ENCODE peak calls at places on chromosomes 2 and 18, in four cellular contexts. O is cardiac muscle cell; R is mammary epithelial cell; P is CD4-positive, alpha-beta T cell. U is an unnamed sample.

GRCh38 chr2:25972049-25972823 is 10.1 kb downstream of the KIF3C start:
- DNase-seq in O (no peak), R (peak; percentile 77), P (no peak), U (no peak)

GRCh38 chr2:9690252-9690651 is 59.5 kb upstream of the YWHAQ start:
- DNase-seq in O (no peak), R (peak; percentile 36), P (no peak), U (no peak)

GRCh38 chr2:200538139-200538538 is 12.1 kb downstream of the SGO2 start:
- DNase-seq in O (no peak), R (no peak), P (no peak), U (no peak)

GRCh38 chr2:39919511-39920317 is 140.7 kb upstream of the THUMPD2 start:
- DNase-seq in O (no peak), R (no peak), P (no peak), U (no peak)

GRCh38 chr2:105712166-105712915 is 32.4 kb upstream of the NCK2 start:
- DNase-seq in O (no peak), R (peak; percentile 35), P (no peak), U (no peak)

GRCh38 chr2:160474891-160475795 is 18.5 kb downstream of the RBMS1 start:
- DNase-seq in O (no peak), R (no peak), P (no peak), U (no peak)

GRCh38 chr2:19538411-19538963 is 180.1 kb upstream of the OSR1 start:
- DNase-seq in O (no peak), R (peak; percentile 99), P (no peak), U (peak; percentile 96)

GRCh38 chr2:147846382-147847081 is 1.7 kb downstream of the ACVR2A start:
- DNase-seq in O (no peak), R (peak; percentile 29), P (no peak), U (no peak)

GRCh38 chr2:45895477-45895876 is 244.0 kb downstream of the PRKCE start:
- DNase-seq in O (no peak), R (no peak), P (no peak), U (no peak)

GRCh38 chr2:27079233-27080139 is 1.1 kb downstream of the EMILIN1 start:
- DNase-seq in O (no peak), R (no peak), P (no peak), U (no peak)

GRCh38 chr2:6828299-6828584 is 37.5 kb downstream of the CMPK2 start:
- DNase-seq in O (no peak), R (no peak), P (no peak), U (no peak)

GRCh38 chr2:79580175-79580574 is 67.3 kb downstream of the CTNNA2 start:
- DNase-seq in O (no peak), R (no peak), P (no peak), U (no peak)
- TF ChIP-seq CTCF in O (no peak), R (no peak), P (no peak), U (no peak)

DNA sequence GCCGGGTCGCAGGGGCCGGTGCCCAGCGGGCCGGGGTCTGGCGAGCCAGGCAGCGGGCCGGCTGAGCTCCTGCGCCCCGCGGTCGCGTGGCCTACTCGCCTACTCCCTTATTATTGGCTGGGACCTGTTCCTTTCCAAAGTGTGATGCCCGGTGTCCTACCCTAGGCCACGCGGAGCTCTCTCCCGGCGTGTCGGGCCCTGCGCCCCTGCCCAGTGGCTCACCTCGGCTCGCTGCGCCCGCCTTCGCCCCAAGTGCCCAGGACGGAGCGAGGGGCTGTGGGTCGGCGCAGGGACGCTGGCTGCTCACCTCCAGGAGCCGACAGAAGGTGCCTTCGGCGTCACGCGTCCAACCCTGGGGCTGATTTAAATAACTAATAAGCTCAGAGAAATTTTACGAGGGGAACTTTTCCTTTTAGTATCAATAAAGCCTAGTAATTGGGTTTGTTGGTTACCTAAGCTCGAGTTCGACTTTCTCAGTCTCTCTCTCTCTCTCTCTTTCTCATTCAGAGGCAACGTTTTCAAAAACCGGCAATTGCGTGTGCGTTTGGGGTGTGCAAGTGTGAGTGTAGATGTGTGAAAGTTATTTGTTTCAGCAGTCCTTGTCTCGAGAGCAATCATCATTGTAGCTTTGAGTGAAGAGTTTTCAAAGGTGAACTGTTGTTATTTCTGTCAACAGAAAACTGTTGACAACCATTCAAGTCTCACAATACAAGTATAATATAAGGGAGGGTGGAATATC is 7.0 kb upstream of the SATB2 start:
- DNase-seq in O (no peak), R (no peak), P (no peak), U (no peak)
- H3K27me3 ChIP-seq in O (peaks cover 100% of the 10 kb centered on the region), R (peaks cover 66% of the 10 kb centered on the region), P (peaks cover 100% of the 10 kb centered on the region), U (peaks cover 85% of the 10 kb centered on the region)

GRCh38 chr18:58230438-58231179 is 186.6 kb downstream of the NEDD4L start:
- DNase-seq in O (no peak), R (peak; percentile 93), P (no peak), U (no peak)

GRCh38 chr18:58234359-58234741 is 190.3 kb downstream of the NEDD4L start:
- DNase-seq in O (no peak), R (no peak), P (no peak), U (no peak)

GRCh38 chr18:58229162-58229561 is 185.1 kb downstream of the NEDD4L start:
- DNase-seq in O (no peak), R (no peak), P (no peak), U (no peak)

GRCh38 chr18:58232674-58233073 is 188.6 kb downstream of the NEDD4L start:
- DNase-seq in O (no peak), R (no peak), P (no peak), U (no peak)

DNA sequence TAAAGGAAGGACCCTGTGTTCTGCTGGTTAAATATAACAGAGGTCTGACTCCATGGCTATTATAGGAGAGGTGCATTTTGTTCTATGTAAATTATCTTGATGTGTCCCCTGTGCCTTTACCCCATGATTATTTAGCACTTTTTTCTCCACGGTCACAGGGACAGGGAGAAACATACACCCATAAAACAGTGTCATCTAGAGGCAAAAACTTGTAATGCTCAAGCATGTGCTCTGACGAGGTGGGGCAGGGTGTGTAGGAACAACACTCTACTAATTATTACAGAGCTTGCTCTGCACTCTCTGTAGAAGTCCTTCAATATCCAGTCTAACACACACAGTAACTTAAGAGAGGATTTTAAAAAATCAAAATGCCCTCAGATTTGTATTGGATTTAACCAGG is 187.9 kb downstream of the NEDD4L start:
- DNase-seq in O (no peak), R (no peak), P (no peak), U (no peak)
- TF ChIP-seq CTCF in O (no peak), R (peak; percentile 68), P (no peak), U (peak; percentile 35)

GRCh38 chr2:63818276-63818675 is 23.4 kb upstream of the UGP2 start:
- DNase-seq in O (no peak), R (no peak), P (no peak), U (no peak)
- H3K27me3 ChIP-seq in O (no peaks in the 10 kb centered on the region), R (no peaks in the 10 kb centered on the region), P (no peaks in the 10 kb centered on the region), U (no peaks in the 10 kb centered on the region)

GRCh38 chr2:112959109-112959591 is 18.7 kb upstream of the IL36G start:
- DNase-seq in O (peak; percentile 5), R (no peak), P (no peak), U (no peak)
- TF ChIP-seq CTCF in O (no peak), R (no peak), P (peak; percentile 38), U (no peak)

GRCh38 chr2:197803033-197803444 is 1.4 kb upstream of the PLCL1 start:
- DNase-seq in O (peak; percentile 80), R (peak; percentile 13), P (no peak), U (no peak)
- H3K27me3 ChIP-seq in O (peaks cover 33% of the 10 kb centered on the region), R (peaks cover 16% of the 10 kb centered on the region), P (no peaks in the 10 kb centered on the region), U (peaks cover 15% of the 10 kb centered on the region)

GRCh38 chr2:188765522-188765921 is 208.7 kb upstream of the COL3A1 start:
- DNase-seq in O (peak; percentile 39), R (peak; percentile 63), P (no peak), U (no peak)
- TF ChIP-seq CTCF in O (peak; percentile 35), R (peak; percentile 48), P (no peak), U (peak; percentile 46)

DNA sequence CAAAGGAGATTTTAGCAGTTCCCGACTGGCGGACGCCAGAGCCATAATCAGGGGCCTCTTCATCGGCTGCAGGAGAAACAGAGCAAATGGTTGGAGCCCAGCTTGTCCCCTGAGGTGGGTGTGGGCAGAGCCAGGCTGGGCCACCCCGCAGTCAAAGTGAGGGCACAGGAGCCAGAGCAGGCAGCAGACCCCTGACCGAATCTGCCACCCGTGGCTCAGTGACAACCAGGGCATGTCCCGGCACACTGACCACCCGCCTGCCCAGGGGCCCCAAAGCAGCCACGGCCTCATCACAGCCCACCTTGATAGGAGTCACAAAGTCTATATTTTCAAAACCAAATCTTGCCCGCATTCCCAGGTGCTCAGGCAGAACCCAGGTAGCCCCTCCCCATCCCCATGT is 55.6 kb downstream of the AQP12A start:
- DNase-seq in O (no peak), R (no peak), P (no peak), U (no peak)
- H3K27me3 ChIP-seq in O (no peaks in the 10 kb centered on the region), R (peaks cover 3% of the 10 kb centered on the region), P (no peaks in the 10 kb centered on the region), U (peaks cover 2% of the 10 kb centered on the region)

U was measured in kidney epithelial cell.